ENCODE peak calls at places on chromosomes 1 and 21, in four cellular contexts. Q is tibial nerve, M is SK-N-SH, H is A549. S is an unnamed sample.

GRCh38 chr1:63813829-63814277 is 40.0 kb downstream of the ROR1 start:
- DNase-seq in Q (no peak), M (no peak), H (no peak), S (no peak)

GRCh38 chr1:53120659-53121058 is 21.8 kb downstream of the SLC1A7 start:
- DNase-seq in Q (no peak), M (no peak), H (no peak), S (no peak)

GRCh38 chr21:27954806-27955205 is 987.9 kb upstream of the ADAMTS5 start:
- DNase-seq in Q (no peak), M (no peak), H (no peak), S (no peak)

GRCh38 chr1:11558286-11558685 is 79.3 kb downstream of the DISP3 start:
- DNase-seq in Q (no peak), M (no peak), H (no peak), S (no peak)

GRCh38 chr1:39205102-39205780 is 746 bp downstream of the MACF1 start:
- DNase-seq in Q (no peak), M (no peak), H (no peak), S (no peak)

GRCh38 chr1:209387969-209388329 is 195.6 kb upstream of the CAMK1G start:
- DNase-seq in Q (no peak), M (no peak), H (no peak), S (no peak)

GRCh38 chr1:109793486-109794318 is 30.0 kb upstream of the EPS8L3 start:
- DNase-seq in Q (no peak), M (peak; percentile 58), H (no peak), S (peak; percentile 65)

GRCh38 chr1:183033205-183033604 is 10.0 kb downstream of the LAMC1 start:
- DNase-seq in Q (no peak), M (no peak), H (no peak), S (no peak)

GRCh38 chr1:182527680-182528079 is 61.4 kb downstream of the RNASEL start:
- DNase-seq in Q (no peak), M (no peak), H (no peak), S (no peak)

GRCh38 chr1:24867064-24867870 is 62.8 kb downstream of the RUNX3 start:
- DNase-seq in Q (no peak), M (no peak), H (no peak), S (no peak)

GRCh38 chr21:45590726-45591618 is 48.7 kb upstream of the SLC19A1 start:
- DNase-seq in Q (no peak), M (no peak), H (no peak), S (peak; percentile 79)

GRCh38 chr1:203673550-203674411 is 47.1 kb downstream of the ATP2B4 start:
- DNase-seq in Q (no peak), M (no peak), H (peak; percentile 85), S (peak; percentile 82)

GRCh38 chr1:47557086-47557866 is 119.4 kb downstream of the FOXD2 start:
- DNase-seq in Q (no peak), M (no peak), H (no peak), S (no peak)

GRCh38 chr1:67793562-67793961 is 39.7 kb downstream of the GNG12 start:
- DNase-seq in Q (no peak), M (no peak), H (no peak), S (no peak)

GRCh38 chr1:166999500-166999899 is 10.4 kb downstream of the MAEL start:
- DNase-seq in Q (no peak), M (no peak), H (no peak), S (no peak)

GRCh38 chr1:225745231-225745630 is 32.4 kb upstream of the SRP9 start:
- DNase-seq in Q (no peak), M (no peak), H (no peak), S (peak; percentile 79)

GRCh38 chr1:204018460-204018859 is 54.5 kb upstream of the SOX13 start:
- DNase-seq in Q (no peak), M (no peak), H (no peak), S (no peak)

GRCh38 chr1:245888809-245889208 is 618.3 kb downstream of the SMYD3 start:
- DNase-seq in Q (no peak), M (no peak), H (peak; percentile 36), S (no peak)

GRCh38 chr1:235952950-235953615 is 86.4 kb upstream of the LYST start:
- DNase-seq in Q (no peak), M (no peak), H (no peak), S (no peak)

GRCh38 chr1:56424744-56425493 is 154.4 kb downstream of the PLPP3 start:
- DNase-seq in Q (no peak), M (no peak), H (peak; percentile 29), S (peak; percentile 73)

GRCh38 chr1:173570370-173571030 is 32.4 kb downstream of the SLC9C2 start:
- DNase-seq in Q (no peak), M (no peak), H (no peak), S (no peak)

GRCh38 chr1:21510885-21511578 is 1.8 kb downstream of the ALPL start:
- DNase-seq in Q (no peak), M (no peak), H (peak; percentile 32), S (no peak)

GRCh38 chr21:34835526-34835925 is 166.7 kb downstream of the CLIC6 start:
- DNase-seq in Q (peak; percentile 39), M (no peak), H (no peak), S (peak; percentile 82)

GRCh38 chr21:33039542-33039941 is 13.8 kb downstream of the OLIG2 start:
- DNase-seq in Q (peak; percentile 43), M (no peak), H (no peak), S (peak; percentile 60)

GRCh38 chr1:56062625-56063024 is 516.7 kb downstream of the PLPP3 start:
- DNase-seq in Q (no peak), M (no peak), H (no peak), S (no peak)

GRCh38 chr21:39118604-39119215 is 64.5 kb downstream of the PSMG1 start:
- DNase-seq in Q (no peak), M (no peak), H (no peak), S (no peak)

GRCh38 chr1:66696771-66697170 is 55.5 kb upstream of the DYNLT5 start:
- DNase-seq in Q (no peak), M (no peak), H (no peak), S (no peak)

GRCh38 chr1:17572264-17572985 is 32.9 kb downstream of the ARHGEF10L start:
- DNase-seq in Q (no peak), M (no peak), H (no peak), S (no peak)

GRCh38 chr1:2197732-2198165 is 3.2 kb upstream of the FAAP20 start:
- DNase-seq in Q (no peak), M (no peak), H (no peak), S (no peak)

GRCh38 chr1:206495493-206496046 is 11.8 kb upstream of the RASSF5 start:
- DNase-seq in Q (no peak), M (no peak), H (no peak), S (no peak)

GRCh38 chr1:39732730-39733129 is 6.0 kb upstream of the PPIE start:
- DNase-seq in Q (no peak), M (no peak), H (no peak), S (no peak)

GRCh38 chr1:119718409-119718808 is 6.7 kb downstream of the PHGDH start:
- DNase-seq in Q (no peak), M (no peak), H (no peak), S (no peak)

GRCh38 chr1:57729181-57729580 is 305.3 kb upstream of the DAB1 start:
- DNase-seq in Q (no peak), M (no peak), H (no peak), S (no peak)

GRCh38 chr1:8604041-8604942 is 213.1 kb downstream of the RERE start:
- DNase-seq in Q (no peak), M (no peak), H (no peak), S (no peak)

GRCh38 chr1:68327414-68327813 is 95.1 kb upstream of the WLS start:
- DNase-seq in Q (no peak), M (no peak), H (no peak), S (no peak)

GRCh38 chr1:205286335-205286950 is 35.1 kb downstream of the NUAK2 start:
- DNase-seq in Q (no peak), M (no peak), H (no peak), S (no peak)

DNA sequence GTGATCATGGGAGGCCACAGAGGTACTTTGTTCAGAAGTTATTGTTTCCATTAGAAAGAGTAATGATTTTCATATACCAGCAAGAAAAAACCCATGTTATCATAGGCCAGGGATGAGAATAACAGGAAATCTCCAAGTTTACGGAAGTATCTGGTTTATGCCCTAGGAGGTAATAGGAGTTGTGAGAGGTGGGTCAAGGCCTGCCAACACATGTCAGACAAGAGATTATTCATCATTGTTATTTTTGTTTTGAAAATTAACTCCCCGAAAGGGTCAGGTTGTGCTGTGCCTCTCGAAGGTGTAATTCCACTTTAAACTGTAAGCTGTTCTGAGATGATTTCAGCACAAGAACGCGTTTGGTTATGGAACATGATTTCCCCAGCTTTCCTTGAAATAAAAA is 218.4 kb downstream of the CAMTA1 start:
- DNase-seq in Q (no peak), M (no peak), H (no peak), S (no peak)
- TF ChIP-seq EP300 in Q (no peak), M (no peak), H (no peak), S (no peak)

GRCh38 chr1:158037876-158038359 is 44.5 kb downstream of the KIRREL1 start:
- DNase-seq in Q (no peak), M (no peak), H (peak; percentile 34), S (no peak)
- TF ChIP-seq EP300 in Q (no peak), M (no peak), H (no peak), S (no peak)

DNA sequence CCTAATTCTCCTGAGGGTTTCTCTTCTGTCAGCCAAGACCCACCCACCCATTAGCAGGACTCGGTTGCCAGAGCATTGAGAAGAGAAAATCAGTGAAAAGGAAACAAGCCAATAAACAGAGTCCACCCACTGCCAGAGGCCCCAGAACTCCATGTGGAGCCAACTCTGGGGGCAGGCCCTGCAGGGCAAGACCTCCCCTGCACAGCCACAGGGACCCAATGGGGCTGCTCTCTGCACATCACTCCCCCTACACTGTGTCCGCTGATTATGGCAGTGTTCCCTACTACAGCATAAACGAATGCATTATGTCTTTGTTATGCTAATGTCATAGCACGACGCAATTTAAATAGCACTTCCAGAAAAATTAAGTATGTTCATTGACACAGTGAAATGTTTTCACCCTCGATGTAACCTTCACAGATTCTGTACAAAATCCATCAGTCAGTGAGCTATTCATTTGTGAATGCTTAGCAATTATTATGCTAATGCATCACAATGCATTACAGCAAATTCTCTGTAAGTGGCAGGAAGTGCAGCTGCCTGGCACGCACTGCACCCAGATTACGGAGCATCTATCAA is 56.5 kb downstream of the GRIK3 start:
- DNase-seq in Q (no peak), M (no peak), H (no peak), S (no peak)
- TF ChIP-seq EP300 in Q (no peak), M (no peak), H (no peak), S (no peak)

GRCh38 chr1:18878538-18879220 is 19.2 kb upstream of the TAS1R2 start:
- DNase-seq in Q (no peak), M (no peak), H (no peak), S (no peak)

GRCh38 chr1:18879221-18879790 is 19.8 kb upstream of the TAS1R2 start:
- DNase-seq in Q (no peak), M (no peak), H (no peak), S (no peak)

GRCh38 chr1:18881164-18881563 is 21.2 kb downstream of the ALDH4A1 start:
- DNase-seq in Q (no peak), M (no peak), H (no peak), S (no peak)

GRCh38 chr1:18880585-18880984 is 21.1 kb upstream of the TAS1R2 start:
- DNase-seq in Q (no peak), M (no peak), H (no peak), S (no peak)

DNA sequence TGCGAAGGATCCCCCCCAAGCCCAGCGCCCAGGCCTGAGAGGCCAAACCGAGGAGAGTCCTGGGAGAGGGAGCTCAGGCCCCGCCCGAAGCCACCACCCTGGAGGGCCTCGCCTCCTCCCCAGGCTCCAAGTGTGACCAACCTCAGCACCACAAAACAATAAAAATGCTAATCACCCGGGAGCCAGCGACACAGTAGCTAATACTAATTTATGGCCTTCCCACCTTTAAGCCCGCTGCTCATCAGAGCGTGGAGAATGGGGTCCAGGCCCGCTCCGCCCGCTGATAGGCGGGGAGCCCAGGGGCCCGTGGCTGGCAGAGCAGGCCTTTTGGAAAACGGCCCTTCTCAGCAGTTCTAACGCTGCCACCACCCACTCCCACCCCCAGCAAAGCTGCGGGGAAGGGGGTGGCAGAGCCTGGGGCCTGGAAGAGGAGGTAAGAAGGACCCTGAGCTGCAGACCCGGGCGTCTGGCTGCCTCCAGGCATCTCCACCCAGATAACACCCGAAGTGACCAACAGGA is 20.4 kb upstream of the TAS1R2 start:
- DNase-seq in Q (no peak), M (peak; percentile 71), H (no peak), S (no peak)
- TF ChIP-seq EP300 in Q (no peak), M (no peak), H (no peak), S (no peak)

S was measured in sigmoid colon.